ENCODE peak calls at places on chromosome 10, in nine cellular contexts. L is EL; P is activated CD4-positive, alpha-beta T cell treated with anti-CD3 and anti-CD28 coated beads, Interleukin-2, amount 50 U/mL, for 48 hours; Q is GM04503; H is LoVo; A is mucosa of descending colon; N is AG04450; F is AG09309; E is prostate gland. O is an unnamed sample.

GRCh38 chr10:91758303-91759146 is 39.7 kb upstream of the TNKS2 start:
- DNase-seq in L (peak), P (no peak), Q (peak), H (peak), A (no peak), N (peak), F (peak), E (no peak), O (no peak)

GRCh38 chr10:45420453-45421192 is 46.6 kb downstream of the ALOX5 start:
- DNase-seq in L (peak), P (peak), Q (no peak), H (peak), A (peak), N (peak), F (no peak), E (peak), O (peak)

GRCh38 chr10:325282-325681 is 190.0 kb downstream of the ZMYND11 start:
- DNase-seq in L (no peak), P (no peak), Q (no peak), H (no peak), A (no peak), N (no peak), F (no peak), E (no peak), O (no peak)

GRCh38 chr10:118668228-118668952 is 72.9 kb upstream of the PRLHR start:
- DNase-seq in L (no peak), P (no peak), Q (no peak), H (no peak), A (no peak), N (no peak), F (no peak), E (no peak), O (no peak)

GRCh38 chr10:113240736-113241135 is 290.7 kb downstream of the TCF7L2 start:
- DNase-seq in L (no peak), P (no peak), Q (no peak), H (no peak), A (no peak), N (no peak), F (no peak), E (no peak), O (no peak)

GRCh38 chr10:68598978-68599753 is 39.0 kb downstream of the TET1 start:
- DNase-seq in L (peak), P (no peak), Q (peak), H (no peak), A (peak), N (peak), F (peak), E (peak), O (no peak)

GRCh38 chr10:116866987-116867595 is 17.8 kb downstream of the ENO4 start:
- DNase-seq in L (peak), P (no peak), Q (no peak), H (no peak), A (no peak), N (no peak), F (no peak), E (no peak), O (no peak)

GRCh38 chr10:29908977-29909376 is 150.4 kb downstream of the JCAD start:
- DNase-seq in L (no peak), P (peak), Q (no peak), H (no peak), A (no peak), N (no peak), F (no peak), E (no peak), O (no peak)

GRCh38 chr10:30413996-30414576 is 19.9 kb upstream of the MAP3K8 start:
- DNase-seq in L (peak), P (no peak), Q (peak), H (peak), A (no peak), N (no peak), F (peak), E (peak), O (no peak)

GRCh38 chr10:52121688-52122087 is 192.4 kb upstream of the DKK1 start:
- DNase-seq in L (no peak), P (no peak), Q (peak), H (no peak), A (no peak), N (no peak), F (no peak), E (no peak), O (no peak)

GRCh38 chr10:126408953-126409641 is 20.8 kb upstream of the ADAM12 start:
- DNase-seq in L (no peak), P (no peak), Q (no peak), H (no peak), A (no peak), N (no peak), F (no peak), E (no peak), O (no peak)

GRCh38 chr10:132641966-132642731 is 104.6 kb downstream of the INPP5A start:
- DNase-seq in L (no peak), P (no peak), Q (no peak), H (no peak), A (peak), N (no peak), F (no peak), E (no peak), O (no peak)

GRCh38 chr10:119207713-119208552 is 562 bp downstream of the GRK5 start:
- DNase-seq in L (peak), P (peak), Q (no peak), H (no peak), A (peak), N (no peak), F (no peak), E (peak), O (peak)

GRCh38 chr10:103554488-103555320 is 61.2 kb downstream of the NEURL1 start:
- DNase-seq in L (peak), P (peak), Q (no peak), H (no peak), A (peak), N (peak), F (peak), E (peak), O (peak)

GRCh38 chr10:73998623-73999622 is 1.0 kb downstream of the VCL start:
- DNase-seq in L (peak), P (peak), Q (peak), H (peak), A (peak), N (peak), F (no peak), E (peak), O (peak)

GRCh38 chr10:122461367-122461728 is at the start of gene HTRA1:
- DNase-seq in L (peak), P (no peak), Q (no peak), H (peak), A (peak), N (no peak), F (no peak), E (peak), O (peak)